ENCODE peak calls at places on chromosomes 3 and 15, in seven cellular contexts. G, P, M, A, J, K and Z are unnamed samples.

GRCh38 chr3:56975562-56975961 is 84.9 kb upstream of the SPATA12 start:
- DNase-seq in J (no peak), M (no peak), K (no peak), A (no peak), P (no peak), G (no peak), Z (no peak)

GRCh38 chr15:81133782-81134461 is at the start of gene CFAP161:
- DNase-seq in J (no peak), G (peak), A (peak), P (no peak), K (peak), M (peak), Z (peak)

GRCh38 chr3:37852097-37852496 is 9.6 kb upstream of the CTDSPL start:
- DNase-seq in G (no peak), K (no peak), P (no peak), M (no peak), A (peak), J (no peak), Z (no peak)

GRCh38 chr15:91956026-91956723 is 102.7 kb downstream of the SLCO3A1 start:
- DNase-seq in J (no peak), M (no peak), A (no peak), P (no peak), G (no peak), K (no peak), Z (no peak)

GRCh38 chr3:13415236-13416001 is 4.7 kb downstream of the NUP210 start:
- DNase-seq in J (no peak), A (no peak), K (no peak), M (no peak), P (no peak), G (no peak), Z (no peak)

GRCh38 chr3:36895488-36896409 is 49.1 kb downstream of the TRANK1 start:
- DNase-seq in K (no peak), M (no peak), A (no peak), G (no peak), P (no peak), J (no peak), Z (no peak)

GRCh38 chr3:143699351-143699750 is 148.9 kb downstream of the SLC9A9 start:
- DNase-seq in G (no peak), A (no peak), P (no peak), K (no peak), M (no peak), J (no peak), Z (no peak)

GRCh38 chr3:194140520-194141414 is 4.8 kb downstream of the HES1 start:
- DNase-seq in M (peak), J (no peak), G (peak), K (peak), P (no peak), A (peak), Z (no peak)

GRCh38 chr3:141452045-141452444 is 34.8 kb upstream of the RASA2 start:
- DNase-seq in G (no peak), K (no peak), J (peak), A (peak), P (no peak), M (peak), Z (no peak)

GRCh38 chr15:29139540-29140459 is 129.8 kb downstream of the NSMCE3 start:
- DNase-seq in A (peak), G (peak), J (peak), M (peak), K (peak), P (no peak), Z (no peak)

GRCh38 chr3:31250116-31250813 is 282.5 kb upstream of the STT3B start:
- DNase-seq in M (no peak), K (no peak), A (no peak), J (no peak), G (no peak), P (no peak), Z (no peak)

GRCh38 chr3:151003024-151003771 is 30.7 kb upstream of the CLRN1 start:
- DNase-seq in J (no peak), A (peak), K (no peak), P (no peak), M (peak), G (no peak), Z (peak)

GRCh38 chr3:140298043-140298442 is 363.1 kb downstream of the CLSTN2 start:
- DNase-seq in K (no peak), P (no peak), A (no peak), M (no peak), G (no peak), J (no peak), Z (no peak)